ENCODE peak calls at places on chromosomes 5 and 9, in nine cellular contexts. One of them, this sample, is unnamed.

GRCh38 chr9:94740191-94740874 is 13.8 kb downstream of the AOPEP start:
- DNase-seq in breast epithelium: no peak
- DNase-seq in adrenal gland: no peak
- DNase-seq in heart left ventricle: no peak
- DNase-seq in MM.1S: no peak
- DNase-seq in right atrium auricular region: no peak
- DNase-seq in suprapubic skin: no peak
- DNase-seq in fibroblast of lung: no peak
- DNase-seq in Karpas-422: no peak
- DNase-seq in this sample: no peak

GRCh38 chr5:61631438-61631941 is 299.4 kb downstream of the ZSWIM6 start:
- DNase-seq in heart left ventricle: peak
- DNase-seq in Karpas-422: no peak
- DNase-seq in MM.1S: no peak
- DNase-seq in breast epithelium: no peak
- DNase-seq in suprapubic skin: no peak
- DNase-seq in adrenal gland: peak
- DNase-seq in right atrium auricular region: peak
- DNase-seq in fibroblast of lung: peak
- DNase-seq in this sample: no peak

GRCh38 chr5:56827043-56827442 is 11.7 kb downstream of the MAP3K1 start:
- DNase-seq in heart left ventricle: no peak
- DNase-seq in adrenal gland: no peak
- DNase-seq in breast epithelium: no peak
- DNase-seq in Karpas-422: no peak
- DNase-seq in suprapubic skin: no peak
- DNase-seq in right atrium auricular region: no peak
- DNase-seq in fibroblast of lung: no peak
- DNase-seq in MM.1S: peak
- DNase-seq in this sample: no peak

GRCh38 chr9:128704356-128704670 is 2.0 kb downstream of the PKN3 start:
- DNase-seq in MM.1S: no peak
- DNase-seq in fibroblast of lung: no peak
- DNase-seq in breast epithelium: no peak
- DNase-seq in suprapubic skin: no peak
- DNase-seq in adrenal gland: no peak
- DNase-seq in right atrium auricular region: no peak
- DNase-seq in Karpas-422: no peak
- DNase-seq in heart left ventricle: no peak
- DNase-seq in this sample: no peak

GRCh38 chr5:138963763-138964371 is 88.7 kb upstream of the LRRTM2 start:
- DNase-seq in breast epithelium: no peak
- DNase-seq in MM.1S: no peak
- DNase-seq in right atrium auricular region: no peak
- DNase-seq in adrenal gland: peak
- DNase-seq in Karpas-422: no peak
- DNase-seq in suprapubic skin: no peak
- DNase-seq in heart left ventricle: no peak
- DNase-seq in fibroblast of lung: no peak
- DNase-seq in this sample: no peak

GRCh38 chr9:6910032-6910431 is 152.3 kb downstream of the KDM4C start:
- DNase-seq in right atrium auricular region: no peak
- DNase-seq in adrenal gland: no peak
- DNase-seq in fibroblast of lung: peak
- DNase-seq in heart left ventricle: no peak
- DNase-seq in Karpas-422: peak
- DNase-seq in suprapubic skin: no peak
- DNase-seq in breast epithelium: no peak
- DNase-seq in MM.1S: no peak
- DNase-seq in this sample: no peak

GRCh38 chr9:6121707-6122106 is 93.9 kb upstream of the IL33 start:
- DNase-seq in breast epithelium: no peak
- DNase-seq in adrenal gland: no peak
- DNase-seq in Karpas-422: no peak
- DNase-seq in MM.1S: no peak
- DNase-seq in fibroblast of lung: no peak
- DNase-seq in right atrium auricular region: no peak
- DNase-seq in suprapubic skin: no peak
- DNase-seq in heart left ventricle: no peak
- DNase-seq in this sample: no peak

GRCh38 chr5:126514159-126515141 is 80.6 kb downstream of the ALDH7A1 start:
- DNase-seq in adrenal gland: no peak
- DNase-seq in MM.1S: no peak
- DNase-seq in heart left ventricle: no peak
- DNase-seq in fibroblast of lung: peak
- DNase-seq in Karpas-422: no peak
- DNase-seq in right atrium auricular region: no peak
- DNase-seq in suprapubic skin: no peak
- DNase-seq in breast epithelium: no peak
- DNase-seq in this sample: no peak

GRCh38 chr5:71631070-71631469 is 43.9 kb downstream of the MCCC2 start:
- DNase-seq in right atrium auricular region: no peak
- DNase-seq in adrenal gland: no peak
- DNase-seq in breast epithelium: no peak
- DNase-seq in MM.1S: no peak
- DNase-seq in fibroblast of lung: no peak
- DNase-seq in heart left ventricle: peak
- DNase-seq in Karpas-422: no peak
- DNase-seq in suprapubic skin: no peak
- DNase-seq in this sample: no peak

DNA sequence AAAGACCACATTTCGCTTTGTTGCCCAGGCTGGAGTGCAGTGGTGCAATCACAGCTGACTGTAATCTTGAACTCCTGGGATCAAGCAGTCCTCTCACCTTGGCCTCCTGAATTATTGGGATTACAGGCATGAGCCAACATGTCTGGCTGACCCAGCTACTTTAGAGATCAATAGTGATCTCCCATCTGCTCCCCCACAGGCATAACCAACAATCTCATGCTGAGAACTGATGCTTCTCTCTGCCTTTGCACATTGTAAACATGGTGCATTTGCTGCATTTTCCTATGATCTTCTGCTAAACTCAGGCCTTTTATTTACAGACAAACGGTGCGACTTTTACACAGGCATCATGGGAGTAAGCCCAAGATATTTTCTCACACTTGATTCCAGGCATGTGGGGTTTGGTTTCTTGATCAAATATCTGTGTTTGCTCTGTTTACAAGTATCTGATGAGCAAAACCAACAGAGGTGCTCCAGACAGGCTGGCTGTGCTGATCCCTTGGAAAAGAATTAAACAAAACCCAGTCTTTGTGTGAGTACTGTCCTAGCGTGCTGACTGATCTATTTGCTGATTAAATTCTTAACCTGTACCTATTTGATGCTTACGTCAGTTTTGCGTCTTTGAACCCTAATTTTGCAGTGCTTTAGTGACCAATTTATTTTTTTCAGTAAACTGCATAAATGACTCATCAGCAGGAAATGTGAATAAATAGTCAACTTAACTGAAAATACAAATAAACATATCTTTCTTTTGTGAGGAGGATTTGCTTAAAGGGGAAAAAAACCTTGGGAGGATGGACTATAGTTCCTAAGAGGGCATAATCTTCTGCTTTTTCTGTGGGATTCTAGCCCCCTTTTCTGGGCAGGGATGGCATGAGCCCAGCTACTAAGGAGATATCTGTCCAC is 191.7 kb upstream of the NR3C1 start:
- DNase-seq in right atrium auricular region: no peak
- DNase-seq in suprapubic skin: no peak
- DNase-seq in heart left ventricle: no peak
- DNase-seq in MM.1S: no peak
- DNase-seq in Karpas-422: peak
- DNase-seq in fibroblast of lung: peak
- DNase-seq in breast epithelium: no peak
- DNase-seq in adrenal gland: no peak
- DNase-seq in this sample: no peak
- H3K27ac ChIP-seq in right atrium auricular region: no peak
- H3K27ac ChIP-seq in suprapubic skin: no peak
- H3K27ac ChIP-seq in heart left ventricle: no peak
- H3K27ac ChIP-seq in MM.1S: peak
- H3K27ac ChIP-seq in Karpas-422: peak
- H3K27ac ChIP-seq in fibroblast of lung: no peak
- H3K27ac ChIP-seq in breast epithelium: no peak
- H3K27ac ChIP-seq in adrenal gland: no peak
- H3K27ac ChIP-seq in this sample: no peak

DNA sequence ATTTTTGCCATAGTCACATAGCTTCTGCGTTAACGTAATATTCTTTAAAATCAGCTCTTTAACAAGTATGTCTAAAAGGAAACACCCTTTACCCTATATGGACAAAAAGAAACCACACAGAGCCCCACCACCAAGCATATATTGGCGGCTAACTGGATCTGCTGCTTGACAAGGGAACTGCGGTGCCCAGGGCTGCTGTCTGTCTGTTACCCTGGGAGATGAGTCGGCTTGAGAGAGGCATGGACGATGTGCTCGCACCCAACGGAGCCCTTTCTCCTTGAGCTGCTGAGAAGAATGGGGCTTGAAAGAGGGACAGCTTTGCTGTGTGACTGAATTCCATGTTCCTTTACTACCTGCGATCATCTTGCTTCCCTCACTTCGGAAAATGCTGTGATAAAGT is 158.6 kb upstream of the SHB start:
- DNase-seq in Karpas-422: no peak
- DNase-seq in fibroblast of lung: peak
- DNase-seq in right atrium auricular region: no peak
- DNase-seq in heart left ventricle: no peak
- DNase-seq in suprapubic skin: no peak
- DNase-seq in breast epithelium: no peak
- DNase-seq in MM.1S: no peak
- DNase-seq in adrenal gland: peak
- DNase-seq in this sample: no peak
- H3K4me3 ChIP-seq in Karpas-422: peak
- H3K4me3 ChIP-seq in fibroblast of lung: no peak
- H3K4me3 ChIP-seq in right atrium auricular region: no peak
- H3K4me3 ChIP-seq in heart left ventricle: no peak
- H3K4me3 ChIP-seq in suprapubic skin: no peak
- H3K4me3 ChIP-seq in breast epithelium: no peak
- H3K4me3 ChIP-seq in MM.1S: peak
- H3K4me3 ChIP-seq in adrenal gland: no peak
- H3K4me3 ChIP-seq in this sample: no peak

GRCh38 chr5:113266913-113267227 is 167.9 kb downstream of the TSSK1B start:
- DNase-seq in heart left ventricle: no peak
- DNase-seq in adrenal gland: no peak
- DNase-seq in suprapubic skin: no peak
- DNase-seq in MM.1S: no peak
- DNase-seq in breast epithelium: no peak
- DNase-seq in fibroblast of lung: no peak
- DNase-seq in right atrium auricular region: no peak
- DNase-seq in Karpas-422: no peak
- DNase-seq in this sample: no peak
- H3K27ac ChIP-seq in heart left ventricle: no peak
- H3K27ac ChIP-seq in adrenal gland: no peak
- H3K27ac ChIP-seq in suprapubic skin: peak
- H3K27ac ChIP-seq in MM.1S: no peak
- H3K27ac ChIP-seq in breast epithelium: peak
- H3K27ac ChIP-seq in fibroblast of lung: no peak
- H3K27ac ChIP-seq in right atrium auricular region: no peak
- H3K27ac ChIP-seq in Karpas-422: no peak
- H3K27ac ChIP-seq in this sample: no peak

GRCh38 chr9:137088121-137088520 is 1.3 kb downstream of the MAN1B1 start:
- DNase-seq in heart left ventricle: no peak
- DNase-seq in MM.1S: no peak
- DNase-seq in right atrium auricular region: no peak
- DNase-seq in breast epithelium: no peak
- DNase-seq in suprapubic skin: no peak
- DNase-seq in adrenal gland: no peak
- DNase-seq in Karpas-422: no peak
- DNase-seq in fibroblast of lung: no peak
- DNase-seq in this sample: no peak
- H3K4me3 ChIP-seq in heart left ventricle: no peak
- H3K4me3 ChIP-seq in MM.1S: no peak
- H3K4me3 ChIP-seq in right atrium auricular region: no peak
- H3K4me3 ChIP-seq in breast epithelium: no peak
- H3K4me3 ChIP-seq in suprapubic skin: no peak
- H3K4me3 ChIP-seq in adrenal gland: no peak
- H3K4me3 ChIP-seq in Karpas-422: peak
- H3K4me3 ChIP-seq in fibroblast of lung: peak
- H3K4me3 ChIP-seq in this sample: no peak

DNA sequence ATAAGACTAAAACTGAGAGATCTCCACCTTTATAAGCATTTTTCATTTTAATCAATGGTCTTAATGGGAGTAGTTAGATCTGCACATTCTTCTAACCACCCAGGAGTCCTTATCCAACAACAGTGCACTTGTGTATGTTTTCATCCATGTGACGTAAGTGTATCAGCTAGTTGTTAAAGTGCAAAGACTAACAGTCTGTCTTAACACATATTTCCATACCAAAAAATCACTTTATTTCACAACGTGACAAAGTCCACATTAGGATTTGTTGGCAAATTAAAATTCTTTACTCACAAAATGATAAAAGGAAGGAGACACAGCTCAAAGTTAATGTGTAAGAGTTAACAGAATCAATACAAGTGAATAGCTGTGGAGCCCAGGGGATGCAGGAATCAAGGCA is 1.9 kb upstream of the SMC2 start:
- DNase-seq in MM.1S: no peak
- DNase-seq in Karpas-422: no peak
- DNase-seq in adrenal gland: no peak
- DNase-seq in breast epithelium: no peak
- DNase-seq in suprapubic skin: no peak
- DNase-seq in right atrium auricular region: no peak
- DNase-seq in heart left ventricle: no peak
- DNase-seq in fibroblast of lung: no peak
- DNase-seq in this sample: no peak
- H3K27ac ChIP-seq in MM.1S: no peak
- H3K27ac ChIP-seq in Karpas-422: no peak
- H3K27ac ChIP-seq in adrenal gland: no peak
- H3K27ac ChIP-seq in breast epithelium: no peak
- H3K27ac ChIP-seq in suprapubic skin: no peak
- H3K27ac ChIP-seq in right atrium auricular region: no peak
- H3K27ac ChIP-seq in heart left ventricle: no peak
- H3K27ac ChIP-seq in fibroblast of lung: peak
- H3K27ac ChIP-seq in this sample: no peak